ENCODE peak calls at places on chromosomes 5 and 9, in eight cellular contexts. U is endothelial cell; I is stimulated activated naive B cell treated with anti-CD40 and anti-IgM and Interleukin-4, amounts not matched to agents 10 μg/mL and 1 μg/mL and 100 μg/mL, for 72 hours; D is caudate nucleus; X is HT1080; L is D721Med; W is heart left ventricle; P is stimulated activated CD8-positive, alpha-beta memory T cell treated with anti-CD3 and anti-CD28 coated beads, Interleukin-4, amount 100 ng/mL, for 4 hours. C is an unnamed sample.

GRCh38 chr9:4099961-4100360 is 199.9 kb downstream of the GLIS3 start:
- DNase-seq in I (no peak), L (no peak), W (no peak), D (no peak), U (no peak), X (no peak), P (no peak), C (no peak)

GRCh38 chr5:163730206-163730782 is 224.9 kb downstream of the MAT2B start:
- DNase-seq in W (no peak), P (no peak), U (no peak), I (no peak), L (no peak), D (no peak), X (no peak), C (no peak)

GRCh38 chr9:16413509-16414016 is 456.9 kb downstream of the BNC2 start:
- DNase-seq in W (no peak), X (peak), D (no peak), P (no peak), U (no peak), L (no peak), I (no peak), C (no peak)

GRCh38 chr5:162995568-162995967 is 441.8 kb upstream of the CCNG1 start:
- DNase-seq in X (no peak), W (no peak), P (no peak), U (no peak), L (no peak), I (no peak), D (no peak), C (no peak)

GRCh38 chr5:126858441-126858840 is 81.5 kb downstream of the LMNB1 start:
- DNase-seq in P (no peak), U (peak), L (no peak), D (no peak), W (no peak), X (no peak), I (no peak), C (no peak)

GRCh38 chr5:76999451-76999850 is 30.8 kb upstream of the AGGF1 start:
- DNase-seq in W (no peak), I (no peak), L (no peak), D (no peak), P (no peak), U (no peak), X (peak), C (no peak)

GRCh38 chr5:171750316-171750788 is 35.3 kb upstream of the SMIM23 start:
- DNase-seq in W (peak), U (peak), P (no peak), D (no peak), I (no peak), X (peak), L (no peak), C (no peak)

GRCh38 chr9:124251605-124252366 is 6.0 kb upstream of the NEK6 start:
- DNase-seq in L (no peak), U (no peak), P (no peak), W (no peak), D (no peak), I (no peak), X (peak), C (peak)

GRCh38 chr5:10329421-10329807 is 21.7 kb upstream of the CMBL start:
- DNase-seq in X (no peak), D (no peak), L (no peak), U (no peak), P (no peak), I (no peak), W (no peak), C (no peak)

GRCh38 chr9:135820661-135821060 is 86.7 kb downstream of the CAMSAP1 start:
- DNase-seq in U (no peak), I (no peak), X (no peak), W (no peak), L (no peak), P (no peak), D (no peak), C (no peak)

GRCh38 chr5:116766470-116766947 is 191.9 kb upstream of the SEMA6A start:
- DNase-seq in U (no peak), D (no peak), W (peak), I (no peak), X (peak), P (no peak), L (no peak), C (peak)

GRCh38 chr5:83900307-83900706 is 179.7 kb upstream of the HAPLN1 start:
- DNase-seq in L (no peak), X (no peak), P (no peak), U (no peak), D (no peak), I (no peak), W (no peak), C (no peak)

C was measured in NCI-H460.